ENCODE peak calls at places on chromosome 15, in seven cellular contexts. O, B, V, C, U, X and Y are unnamed samples.

GRCh38 chr15:36953346-36953745 is 147.0 kb downstream of the MEIS2 start:
- DNase-seq in U (no peak), O (no peak), V (no peak), B (no peak), X (no peak), C (no peak), Y (no peak)

GRCh38 chr15:65620833-65621232 is 905 bp upstream of the SLC24A1 start:
- DNase-seq in C (no peak), X (no peak), O (no peak), V (no peak), B (no peak), U (no peak), Y (no peak)

GRCh38 chr15:42062284-42062806 is 32.0 kb downstream of the PLA2G4D start:
- DNase-seq in V (no peak), B (no peak), C (no peak), O (no peak), U (no peak), X (no peak), Y (no peak)

GRCh38 chr15:25525741-25526140 is 86.9 kb upstream of the UBE3A start:
- DNase-seq in C (no peak), V (no peak), X (no peak), O (no peak), B (no peak), U (no peak), Y (no peak)

GRCh38 chr15:31457161-31457560 is 130.5 kb downstream of the KLF13 start:
- DNase-seq in V (no peak), B (no peak), X (peak; percentile 92), U (no peak), O (peak; percentile 89), C (no peak), Y (no peak)

GRCh38 chr15:56341201-56341600 is 24.0 kb upstream of the TEX9 start:
- DNase-seq in B (no peak), U (no peak), C (no peak), V (no peak), X (peak; percentile 97), O (no peak), Y (no peak)

GRCh38 chr15:47961401-47962090 is 159.2 kb upstream of the SLC24A5 start:
- DNase-seq in X (no peak), B (no peak), O (no peak), C (no peak), V (no peak), U (no peak), Y (no peak)

GRCh38 chr15:87349181-87349580 is 907.4 kb downstream of the NTRK3 start:
- DNase-seq in B (no peak), O (no peak), X (no peak), V (no peak), U (no peak), C (no peak), Y (peak; percentile 29)

GRCh38 chr15:50353251-50353998 is 1.6 kb downstream of the GABPB1 start:
- DNase-seq in V (peak; percentile 42), C (no peak), O (peak; percentile 94), U (no peak), X (peak; percentile 87), B (no peak), Y (peak; percentile 90)

GRCh38 chr15:89750560-89751542 is at the start of gene MESP1:
- DNase-seq in O (peak; percentile 87), U (peak; percentile 94), V (peak; percentile 67), B (peak; percentile 92), C (peak; percentile 89), X (peak; percentile 70), Y (peak; percentile 92)

GRCh38 chr15:51253385-51253784 is 85.0 kb downstream of the CYP19A1 start:
- DNase-seq in X (no peak), O (no peak), B (no peak), U (no peak), C (no peak), V (no peak), Y (no peak)

GRCh38 chr15:71802770-71803169 is 7.6 kb upstream of the NR2E3 start:
- DNase-seq in V (no peak), X (no peak), C (no peak), U (no peak), O (no peak), B (no peak), Y (no peak)

GRCh38 chr15:36843822-36844221 is 256.5 kb downstream of the MEIS2 start:
- DNase-seq in O (no peak), C (no peak), U (no peak), X (no peak), V (no peak), B (no peak), Y (no peak)

GRCh38 chr15:58441376-58442070 is 9.7 kb downstream of the LIPC start:
- DNase-seq in V (peak; percentile 62), U (no peak), O (peak; percentile 91), B (no peak), X (peak; percentile 88), C (no peak), Y (peak; percentile 64)

GRCh38 chr15:63169796-63170195 is 12.5 kb upstream of the RPS27L start:
- DNase-seq in X (no peak), V (no peak), C (no peak), U (no peak), O (no peak), B (no peak), Y (no peak)
- TF ChIP-seq CTCF in X (no peak), V (no peak), C (no peak), U (no peak), O (no peak), B (no peak), Y (no peak)

DNA sequence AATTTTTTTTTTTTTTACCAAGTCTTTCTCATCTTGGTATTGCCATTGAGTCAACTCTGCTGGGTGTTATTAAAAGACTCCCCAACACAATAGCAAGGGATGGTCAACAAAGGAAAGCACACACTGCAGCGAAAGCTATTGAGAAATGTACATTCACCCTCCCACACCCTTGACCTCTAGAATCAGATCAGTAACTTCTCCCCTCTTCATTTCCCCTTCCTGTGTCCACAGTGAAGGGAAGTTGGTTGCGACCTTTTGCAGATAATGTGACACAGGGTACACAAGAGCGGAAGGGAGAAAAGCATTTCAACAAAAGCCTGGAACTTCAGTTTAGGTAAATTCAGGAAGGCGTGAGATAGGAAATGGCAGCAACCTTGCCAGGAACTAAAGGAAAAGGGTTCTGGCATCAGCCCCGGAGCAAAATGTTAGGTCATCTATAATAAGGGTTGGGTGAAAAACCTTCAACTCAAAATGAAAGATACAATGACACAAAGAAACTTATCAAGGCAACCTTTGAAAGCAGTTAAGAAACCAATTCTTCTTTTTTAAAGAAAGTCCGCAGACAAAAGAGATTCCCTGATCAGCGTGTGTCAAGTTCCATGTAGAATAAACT is 899.8 kb downstream of the MCTP2 start:
- DNase-seq in O (no peak), X (no peak), V (no peak), U (no peak), B (no peak), C (no peak), Y (peak; percentile 88)
- TF ChIP-seq CTCF in O (no peak), X (no peak), V (no peak), U (no peak), B (no peak), C (no peak), Y (no peak)

GRCh38 chr15:61861962-61862361 is 198.3 kb downstream of the VPS13C start:
- DNase-seq in U (no peak), C (no peak), O (no peak), B (no peak), V (no peak), X (no peak), Y (no peak)

GRCh38 chr15:61857169-61857829 is 202.9 kb downstream of the VPS13C start:
- DNase-seq in C (no peak), U (no peak), B (no peak), V (no peak), O (no peak), X (no peak), Y (peak; percentile 43)

GRCh38 chr15:61853195-61853594 is 207.1 kb downstream of the VPS13C start:
- DNase-seq in V (no peak), B (no peak), X (no peak), C (no peak), U (no peak), O (no peak), Y (no peak)

GRCh38 chr15:61856295-61856694 is 204.0 kb downstream of the VPS13C start:
- DNase-seq in V (no peak), O (no peak), X (no peak), C (no peak), B (no peak), U (no peak), Y (no peak)
- TF ChIP-seq CTCF in V (no peak), O (peak; percentile 10), X (no peak), C (peak; percentile 27), B (no peak), U (no peak), Y (peak; percentile 5)

GRCh38 chr15:27025411-27026051 is 54.5 kb downstream of the GABRG3 start:
- DNase-seq in X (no peak), V (no peak), U (no peak), O (no peak), C (no peak), B (no peak), Y (no peak)

GRCh38 chr15:27027229-27027628 is 56.2 kb downstream of the GABRG3 start:
- DNase-seq in U (no peak), O (no peak), B (no peak), X (no peak), C (no peak), V (no peak), Y (no peak)

GRCh38 chr15:27028836-27029482 is 58.0 kb downstream of the GABRG3 start:
- DNase-seq in X (no peak), U (no peak), B (no peak), O (peak; percentile 14), C (no peak), V (no peak), Y (no peak)
- TF ChIP-seq CTCF in X (no peak), U (no peak), B (no peak), O (no peak), C (no peak), V (no peak), Y (no peak)

DNA sequence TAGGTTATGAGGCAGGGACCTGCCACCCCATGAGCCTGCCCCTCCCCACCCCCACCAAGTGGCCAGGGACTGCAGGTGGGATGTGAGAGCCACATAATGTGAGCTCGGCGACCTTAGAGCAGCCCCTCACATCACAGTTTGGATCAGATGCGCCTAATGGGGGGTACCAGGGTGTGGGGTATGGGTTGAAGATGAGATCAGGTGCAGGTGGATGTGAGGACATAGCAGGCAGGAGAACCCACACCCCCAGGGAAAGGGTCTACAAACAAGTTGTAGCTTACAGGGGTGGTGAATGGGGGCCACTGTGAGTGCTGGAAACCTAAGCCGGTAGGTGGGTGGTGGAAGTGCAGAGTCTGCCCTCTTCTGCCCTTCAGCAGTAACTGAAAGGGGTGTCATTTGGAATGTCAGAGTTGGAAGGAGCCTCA is 94.0 kb downstream of the CORO2B start:
- DNase-seq in O (peak; percentile 27), X (no peak), U (no peak), C (no peak), B (no peak), V (no peak), Y (peak; percentile 26)
- TF ChIP-seq CTCF in O (peak; percentile 58), X (peak; percentile 49), U (no peak), C (no peak), B (no peak), V (peak; percentile 42), Y (peak; percentile 42)

GRCh38 chr15:40906947-40907802 is 12.9 kb downstream of the VPS18 start:
- DNase-seq in C (no peak), O (no peak), X (no peak), V (no peak), U (peak; percentile 83), B (peak; percentile 68), Y (no peak)
- TF ChIP-seq CTCF in C (no peak), O (no peak), X (no peak), V (no peak), U (no peak), B (no peak), Y (no peak)

GRCh38 chr15:45314960-45315359 is 62.9 kb downstream of the SLC28A2 start:
- DNase-seq in C (peak; percentile 9), O (peak; percentile 23), V (no peak), X (no peak), U (no peak), B (no peak), Y (peak; percentile 13)
- TF ChIP-seq CTCF in C (peak; percentile 51), O (peak; percentile 20), V (peak; percentile 27), X (peak; percentile 28), U (no peak), B (no peak), Y (no peak)